ENCODE peak calls at places on chromosomes 2 and 18, in five cellular contexts. One of them, this sample, is unnamed.

GRCh38 chr2:167451496-167452289 is 563.4 kb downstream of the XIRP2 start:
- DNase-seq in DMS153: no peak
- DNase-seq in NCI-H2081: no peak
- DNase-seq in endothelial cell: no peak
- DNase-seq in stimulated activated CD8-positive, alpha-beta memory T cell treated with anti-CD3 and anti-CD28 coated beads, Interleukin-7, amount 100 ng/mL, for 24 hours: no peak
- DNase-seq in this sample: no peak

GRCh38 chr18:75959150-75959549 is 531.6 kb upstream of the SMIM21 start:
- DNase-seq in DMS153: no peak
- DNase-seq in NCI-H2081: no peak
- DNase-seq in endothelial cell: no peak
- DNase-seq in stimulated activated CD8-positive, alpha-beta memory T cell treated with anti-CD3 and anti-CD28 coated beads, Interleukin-7, amount 100 ng/mL, for 24 hours: no peak
- DNase-seq in this sample: no peak

GRCh38 chr2:230269715-230270114 is 44.2 kb downstream of the SP140 start:
- DNase-seq in DMS153: no peak
- DNase-seq in NCI-H2081: no peak
- DNase-seq in endothelial cell: no peak
- DNase-seq in stimulated activated CD8-positive, alpha-beta memory T cell treated with anti-CD3 and anti-CD28 coated beads, Interleukin-7, amount 100 ng/mL, for 24 hours: no peak
- DNase-seq in this sample: no peak

GRCh38 chr2:208820289-208820688 is 413.7 kb downstream of the PTH2R start:
- DNase-seq in DMS153: peak; percentile 34
- DNase-seq in NCI-H2081: no peak
- DNase-seq in endothelial cell: no peak
- DNase-seq in stimulated activated CD8-positive, alpha-beta memory T cell treated with anti-CD3 and anti-CD28 coated beads, Interleukin-7, amount 100 ng/mL, for 24 hours: no peak
- DNase-seq in this sample: no peak

GRCh38 chr2:46829240-46829970 is 86.2 kb downstream of the MCFD2 start:
- DNase-seq in DMS153: no peak
- DNase-seq in NCI-H2081: no peak
- DNase-seq in endothelial cell: no peak
- DNase-seq in stimulated activated CD8-positive, alpha-beta memory T cell treated with anti-CD3 and anti-CD28 coated beads, Interleukin-7, amount 100 ng/mL, for 24 hours: no peak
- DNase-seq in this sample: no peak

GRCh38 chr2:140711867-140712266 is 1418.9 kb downstream of the LRP1B start:
- DNase-seq in DMS153: no peak
- DNase-seq in NCI-H2081: no peak
- DNase-seq in endothelial cell: no peak
- DNase-seq in stimulated activated CD8-positive, alpha-beta memory T cell treated with anti-CD3 and anti-CD28 coated beads, Interleukin-7, amount 100 ng/mL, for 24 hours: no peak
- DNase-seq in this sample: no peak

GRCh38 chr18:61333271-61333745 is at the start of gene CDH20:
- DNase-seq in DMS153: no peak
- DNase-seq in NCI-H2081: no peak
- DNase-seq in endothelial cell: peak; percentile 26
- DNase-seq in stimulated activated CD8-positive, alpha-beta memory T cell treated with anti-CD3 and anti-CD28 coated beads, Interleukin-7, amount 100 ng/mL, for 24 hours: no peak
- DNase-seq in this sample: no peak

GRCh38 chr18:77080283-77080682 is 52.3 kb downstream of the MBP start:
- DNase-seq in DMS153: no peak
- DNase-seq in NCI-H2081: peak; percentile 21
- DNase-seq in endothelial cell: no peak
- DNase-seq in stimulated activated CD8-positive, alpha-beta memory T cell treated with anti-CD3 and anti-CD28 coated beads, Interleukin-7, amount 100 ng/mL, for 24 hours: no peak
- DNase-seq in this sample: no peak

GRCh38 chr2:240832205-240832727 is 12.2 kb upstream of the KIF1A start:
- DNase-seq in DMS153: peak; percentile 95
- DNase-seq in NCI-H2081: peak; percentile 96
- DNase-seq in endothelial cell: peak; percentile 96
- DNase-seq in stimulated activated CD8-positive, alpha-beta memory T cell treated with anti-CD3 and anti-CD28 coated beads, Interleukin-7, amount 100 ng/mL, for 24 hours: peak; percentile 82
- DNase-seq in this sample: peak; percentile 68

GRCh38 chr2:6748399-6748798 is 117.3 kb downstream of the CMPK2 start:
- DNase-seq in DMS153: no peak
- DNase-seq in NCI-H2081: no peak
- DNase-seq in endothelial cell: no peak
- DNase-seq in stimulated activated CD8-positive, alpha-beta memory T cell treated with anti-CD3 and anti-CD28 coated beads, Interleukin-7, amount 100 ng/mL, for 24 hours: no peak
- DNase-seq in this sample: no peak

GRCh38 chr2:43486604-43487003 is 109.2 kb downstream of the THADA start:
- DNase-seq in DMS153: no peak
- DNase-seq in NCI-H2081: no peak
- DNase-seq in endothelial cell: no peak
- DNase-seq in stimulated activated CD8-positive, alpha-beta memory T cell treated with anti-CD3 and anti-CD28 coated beads, Interleukin-7, amount 100 ng/mL, for 24 hours: no peak
- DNase-seq in this sample: no peak

GRCh38 chr2:19574788-19575260 is 216.4 kb upstream of the OSR1 start:
- DNase-seq in DMS153: peak; percentile 91
- DNase-seq in NCI-H2081: peak; percentile 79
- DNase-seq in endothelial cell: no peak
- DNase-seq in stimulated activated CD8-positive, alpha-beta memory T cell treated with anti-CD3 and anti-CD28 coated beads, Interleukin-7, amount 100 ng/mL, for 24 hours: no peak
- DNase-seq in this sample: peak; percentile 91

GRCh38 chr2:95353055-95353575 is 49.4 kb upstream of the FAHD2A start:
- DNase-seq in DMS153: no peak
- DNase-seq in NCI-H2081: no peak
- DNase-seq in endothelial cell: no peak
- DNase-seq in stimulated activated CD8-positive, alpha-beta memory T cell treated with anti-CD3 and anti-CD28 coated beads, Interleukin-7, amount 100 ng/mL, for 24 hours: no peak
- DNase-seq in this sample: no peak

GRCh38 chr2:51681854-51682253 is 649.9 kb upstream of the NRXN1 start:
- DNase-seq in DMS153: no peak
- DNase-seq in NCI-H2081: no peak
- DNase-seq in endothelial cell: no peak
- DNase-seq in stimulated activated CD8-positive, alpha-beta memory T cell treated with anti-CD3 and anti-CD28 coated beads, Interleukin-7, amount 100 ng/mL, for 24 hours: no peak
- DNase-seq in this sample: no peak

This sample was measured in astrocyte.